ENCODE peak calls at places on chromosome 22, in five cellular contexts. T, V, K, G and J are unnamed samples.
A peak's percentile ranks its signal among the peaks of the same experiment; 100 is the strongest.

GRCh38 chr22:30573594-30574094 is 821 bp downstream of the GAL3ST1 start:
- DNase-seq in T (peak; percentile 48), V (no peak), K (no peak), G (no peak), J (no peak)

GRCh38 chr22:35631597-35631996 is 14.5 kb upstream of the MB start:
- DNase-seq in T (peak; percentile 67), V (no peak), K (no peak), G (no peak), J (no peak)

GRCh38 chr22:32183625-32184024 is 21.2 kb downstream of the RFPL2 start:
- DNase-seq in T (no peak), V (no peak), K (no peak), G (no peak), J (no peak)

GRCh38 chr22:20656516-20656901 is 117.4 kb upstream of the SERPIND1 start:
- DNase-seq in T (no peak), V (no peak), K (no peak), G (no peak), J (no peak)

GRCh38 chr22:31122532-31123291 is at the start of gene INPP5J:
- DNase-seq in T (peak; percentile 55), V (peak; percentile 55), K (no peak), G (peak; percentile 15), J (peak; percentile 58)

GRCh38 chr22:30115705-30116104 is 35.4 kb downstream of the HORMAD2 start:
- DNase-seq in T (peak; percentile 22), V (no peak), K (no peak), G (no peak), J (no peak)

GRCh38 chr22:24807284-24807950 is 1.4 kb downstream of the SGSM1 start:
- DNase-seq in T (no peak), V (peak; percentile 45), K (no peak), G (no peak), J (no peak)

GRCh38 chr22:22167791-22168189 is 76.8 kb upstream of the VPREB1 start:
- DNase-seq in T (no peak), V (no peak), K (no peak), G (peak; percentile 18), J (no peak)

GRCh38 chr22:42742940-42743339 is 22.3 kb upstream of the A4GALT start:
- DNase-seq in T (no peak), V (no peak), K (no peak), G (no peak), J (no peak)

GRCh38 chr22:35568751-35569725 is 28.4 kb downstream of the RASD2 start:
- DNase-seq in T (peak; percentile 31), V (no peak), K (no peak), G (no peak), J (no peak)

GRCh38 chr22:43812149-43812842 is at the start of gene EFCAB6:
- DNase-seq in T (peak; percentile 91), V (peak; percentile 93), K (peak; percentile 86), G (peak; percentile 82), J (peak; percentile 93)

GRCh38 chr22:36395922-36396321 is 8.2 kb upstream of the MYH9 start:
- DNase-seq in T (no peak), V (no peak), K (no peak), G (no peak), J (no peak)

GRCh38 chr22:37014415-37014806 is 4.8 kb downstream of the TST start:
- DNase-seq in T (no peak), V (no peak), K (no peak), G (no peak), J (no peak)

GRCh38 chr22:20964799-20965103 is 2.3 kb upstream of the AIFM3 start:
- DNase-seq in T (no peak), V (no peak), K (no peak), G (no peak), J (no peak)

GRCh38 chr22:38144025-38144405 is 33.5 kb upstream of the BAIAP2L2 start:
- DNase-seq in T (peak; percentile 31), V (no peak), K (no peak), G (no peak), J (no peak)

GRCh38 chr22:42872821-42873220 is 15.7 kb upstream of the ARFGAP3 start:
- DNase-seq in T (no peak), V (no peak), K (no peak), G (no peak), J (no peak)

GRCh38 chr22:46391486-46392136 is 56.1 kb downstream of the TRMU start:
- DNase-seq in T (no peak), V (no peak), K (no peak), G (no peak), J (no peak)

GRCh38 chr22:46224771-46225290 is 25.3 kb downstream of the CDPF1 start:
- DNase-seq in T (no peak), V (no peak), K (no peak), G (no peak), J (no peak)

GRCh38 chr22:40534379-40535188 is 101.9 kb downstream of the MRTFA start:
- DNase-seq in T (peak; percentile 33), V (no peak), K (no peak), G (no peak), J (no peak)

GRCh38 chr22:23238707-23239106 is 58.4 kb downstream of the BCR start:
- DNase-seq in T (no peak), V (no peak), K (no peak), G (no peak), J (no peak)

GRCh38 chr22:50252081-50253045 is 1.3 kb upstream of the HDAC10 start:
- DNase-seq in T (peak; percentile 65), V (peak; percentile 66), K (no peak), G (no peak), J (peak; percentile 74)

GRCh38 chr22:37566903-37567798 is 6.9 kb downstream of the CDC42EP1 start:
- DNase-seq in T (peak; percentile 60), V (peak; percentile 90), K (peak; percentile 86), G (no peak), J (peak; percentile 88)

GRCh38 chr22:49234459-49234858 is 593.2 kb downstream of the BRD1 start:
- DNase-seq in T (no peak), V (no peak), K (no peak), G (no peak), J (peak; percentile 23)

GRCh38 chr22:32564170-32565001 is 89.8 kb downstream of the FBXO7 start:
- DNase-seq in T (peak; percentile 3), V (no peak), K (no peak), G (no peak), J (no peak)

GRCh38 chr22:26086359-26086758 is 82.9 kb upstream of the SEZ6L start:
- DNase-seq in T (no peak), V (no peak), K (no peak), G (peak; percentile 26), J (no peak)

GRCh38 chr22:46723882-46724281 is 14.2 kb downstream of the CERK start:
- DNase-seq in T (no peak), V (no peak), K (no peak), G (no peak), J (no peak)

GRCh38 chr22:23837911-23838685 is 708 bp downstream of the DERL3 start:
- DNase-seq in T (no peak), V (no peak), K (no peak), G (no peak), J (no peak)

GRCh38 chr22:50697667-50698506 is 25.3 kb downstream of the SHANK3 start:
- DNase-seq in T (no peak), V (no peak), K (no peak), G (no peak), J (no peak)